ENCODE peak calls at places on chromosomes 5 and 9, in five cellular contexts. Y is HepG2, B is SK-N-SH, D is HCT116, W is GM12878. O is an unnamed sample.

GRCh38 chr5:134070979-134071849 is 43.3 kb upstream of the TCF7 start:
- DNase-seq in Y (peak), B (no peak), D (no peak), W (peak), O (no peak)

GRCh38 chr5:160045004-160045403 is 36.1 kb downstream of the TTC1 start:
- DNase-seq in Y (no peak), B (no peak), D (no peak), W (no peak), O (no peak)

GRCh38 chr5:143033535-143034260 is 263.5 kb downstream of the ARHGAP26 start:
- DNase-seq in Y (no peak), B (no peak), D (peak), W (no peak), O (no peak)

GRCh38 chr5:10421841-10422691 is 19.6 kb upstream of the ROPN1L start:
- DNase-seq in Y (no peak), B (no peak), D (no peak), W (no peak), O (no peak)

GRCh38 chr5:39892708-39893107 is 467.9 kb upstream of the DAB2 start:
- DNase-seq in Y (no peak), B (no peak), D (no peak), W (no peak), O (no peak)

GRCh38 chr9:36765468-36766341 is 193.0 kb downstream of the MELK start:
- DNase-seq in Y (peak), B (peak), D (peak), W (peak), O (peak)

GRCh38 chr5:2029206-2029605 is 146.5 kb upstream of the IRX4 start:
- DNase-seq in Y (no peak), B (no peak), D (no peak), W (no peak), O (no peak)

GRCh38 chr9:77820293-77820954 is 172.3 kb upstream of the GNA14 start:
- DNase-seq in Y (no peak), B (no peak), D (no peak), W (no peak), O (peak)

GRCh38 chr5:137741718-137742117 is 5.8 kb upstream of the KLHL3 start:
- DNase-seq in Y (peak), B (no peak), D (no peak), W (no peak), O (no peak)

GRCh38 chr5:76690704-76691469 is 25.0 kb upstream of the F2R start:
- DNase-seq in Y (peak), B (no peak), D (no peak), W (no peak), O (no peak)

GRCh38 chr9:95270790-95271189 is 46.7 kb downstream of the FANCC start:
- DNase-seq in Y (no peak), B (no peak), D (no peak), W (no peak), O (no peak)

GRCh38 chr5:139700711-139701693 is 52.9 kb downstream of the CXXC5 start:
- DNase-seq in Y (peak), B (peak), D (no peak), W (no peak), O (peak)

GRCh38 chr5:77871946-77872345 is 95.8 kb upstream of the TBCA start:
- DNase-seq in Y (no peak), B (no peak), D (no peak), W (no peak), O (no peak)

GRCh38 chr5:79845448-79846197 is 145.4 kb downstream of the MTX3 start:
- DNase-seq in Y (no peak), B (no peak), D (peak), W (no peak), O (peak)

GRCh38 chr5:8829322-8830029 is 716.4 kb downstream of the SEMA5A start:
- DNase-seq in Y (no peak), B (no peak), D (no peak), W (no peak), O (no peak)

GRCh38 chr5:131265318-131265803 is 1.5 kb downstream of the CDC42SE2 start:
- DNase-seq in Y (peak), B (peak), D (peak), W (no peak), O (peak)

GRCh38 chr9:13064060-13064459 is 215.4 kb downstream of the MPDZ start:
- DNase-seq in Y (no peak), B (no peak), D (no peak), W (no peak), O (no peak)

GRCh38 chr5:11139471-11139870 is 378.4 kb upstream of the DAP start:
- DNase-seq in Y (no peak), B (no peak), D (no peak), W (no peak), O (no peak)

GRCh38 chr5:151213803-151214613 is 9.9 kb downstream of the CCDC69 start:
- DNase-seq in Y (peak), B (no peak), D (no peak), W (peak), O (peak)

GRCh38 chr9:111483862-111484563 is at the start of gene ECPAS:
- DNase-seq in Y (peak), B (peak), D (peak), W (no peak), O (peak)

GRCh38 chr5:180354966-180355365 is 1.8 kb upstream of the GFPT2 start:
- DNase-seq in Y (no peak), B (no peak), D (no peak), W (no peak), O (no peak)

GRCh38 chr5:180353963-180354574 is 933 bp upstream of the GFPT2 start:
- DNase-seq in Y (no peak), B (no peak), D (no peak), W (no peak), O (no peak)

GRCh38 chr5:180360078-180360957 is 7.2 kb upstream of the GFPT2 start:
- DNase-seq in Y (no peak), B (no peak), D (no peak), W (no peak), O (no peak)

GRCh38 chr5:180358694-180359093 is 5.6 kb upstream of the GFPT2 start:
- DNase-seq in Y (no peak), B (no peak), D (no peak), W (no peak), O (no peak)

DNA sequence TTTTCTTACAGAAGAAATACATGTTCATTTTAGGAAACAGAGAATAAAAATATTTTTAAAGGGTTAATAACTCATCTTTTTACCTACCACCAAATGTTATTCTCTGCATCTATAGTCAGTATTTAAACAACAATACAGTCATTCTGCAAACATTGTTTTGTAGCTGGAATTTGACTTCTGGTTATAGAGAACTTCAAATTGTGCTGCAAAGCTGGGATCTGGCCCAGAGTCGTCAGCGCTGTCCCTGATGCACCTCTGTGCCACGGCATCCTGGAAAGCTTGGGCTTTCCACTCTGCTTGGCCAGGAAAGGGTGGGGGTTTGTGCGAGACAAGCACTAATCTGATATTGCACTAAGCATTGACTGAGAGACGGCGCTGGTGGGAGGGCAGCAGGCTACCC is 5.0 kb upstream of the GFPT2 start:
- DNase-seq in Y (no peak), B (no peak), D (no peak), W (no peak), O (no peak)
- TF ChIP-seq ZBTB33 in Y (no peak), B (no peak), D (no peak), W (no peak), O (no peak)

GRCh38 chr5:176644878-176645670 is 2.2 kb upstream of the TSPAN17 start:
- DNase-seq in Y (no peak), B (no peak), D (no peak), W (no peak), O (peak)

GRCh38 chr5:176644294-176644693 is 3.0 kb upstream of the TSPAN17 start:
- DNase-seq in Y (no peak), B (no peak), D (no peak), W (no peak), O (no peak)

GRCh38 chr5:176642675-176643490 is 4.4 kb upstream of the TSPAN17 start:
- DNase-seq in Y (no peak), B (no peak), D (no peak), W (no peak), O (no peak)

GRCh38 chr5:176646049-176646706 is 1.1 kb upstream of the TSPAN17 start:
- DNase-seq in Y (no peak), B (no peak), D (no peak), W (no peak), O (peak)

DNA sequence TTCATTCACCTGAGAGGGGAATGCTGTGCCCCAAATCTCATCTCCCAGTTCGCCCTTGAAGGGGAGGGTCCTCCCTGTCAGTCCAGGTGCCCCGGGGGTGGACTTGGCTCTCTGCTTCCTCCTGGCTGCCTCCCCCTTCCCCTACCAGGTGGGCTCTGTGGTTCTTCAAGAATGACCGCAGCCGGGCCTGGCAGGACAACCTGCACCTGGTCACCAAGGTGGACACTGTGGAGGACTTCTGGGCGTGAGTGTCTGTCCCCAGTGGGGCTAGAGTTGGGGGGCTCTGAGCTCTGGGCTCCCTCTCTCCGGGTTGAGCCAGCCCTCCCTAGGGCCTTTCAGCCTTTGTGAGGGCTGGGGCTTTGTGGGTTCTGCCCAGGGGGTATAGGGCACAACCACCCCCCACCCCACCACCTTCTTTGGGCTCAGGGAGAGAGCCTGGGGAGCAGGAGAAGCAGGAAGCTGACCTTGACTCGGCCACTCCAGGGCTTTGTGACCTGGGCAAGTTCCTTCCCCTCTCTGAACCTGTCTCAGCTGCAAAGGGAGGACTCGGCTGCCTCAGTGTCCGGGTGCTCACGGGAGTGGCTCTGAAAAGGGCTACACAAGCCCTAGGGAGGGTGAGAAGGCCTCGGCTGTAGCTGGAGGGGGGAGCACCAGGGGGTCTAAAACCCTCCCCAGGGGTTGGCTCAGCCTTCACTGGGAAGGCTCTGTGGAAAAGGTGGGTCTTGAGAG is 3.6 kb upstream of the TSPAN17 start:
- DNase-seq in Y (no peak), B (no peak), D (no peak), W (no peak), O (no peak)
- TF ChIP-seq ZBTB33 in Y (no peak), B (no peak), D (no peak), W (no peak), O (no peak)

DNA sequence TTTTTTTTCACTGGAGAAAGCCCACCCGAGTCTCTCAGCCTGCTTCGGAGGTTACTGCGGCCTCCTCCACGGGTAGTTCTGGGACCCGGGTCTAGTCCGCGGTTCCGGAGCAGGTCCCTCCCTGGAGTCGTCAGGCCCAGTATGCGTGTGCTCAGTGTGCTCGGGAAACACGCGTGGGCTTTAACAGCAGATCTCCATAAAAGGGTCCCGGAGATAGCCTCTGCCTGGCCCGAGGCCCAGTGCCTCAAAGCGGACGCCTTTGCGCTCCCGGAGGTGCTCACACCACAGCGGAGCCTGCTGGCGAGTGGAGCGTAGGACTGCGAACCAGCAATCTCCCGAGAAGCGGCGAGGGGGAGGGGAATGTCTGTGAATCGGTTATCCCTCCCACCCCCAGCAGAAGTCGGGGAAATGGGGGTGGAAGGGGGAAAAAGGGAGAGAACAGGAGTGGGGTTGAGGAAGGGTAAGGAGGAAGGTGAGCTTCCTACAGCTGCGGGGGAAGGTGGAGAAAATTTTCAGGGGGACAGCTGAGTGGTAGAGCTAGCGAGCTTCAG is 28.7 kb downstream of the CDKN2A start:
- DNase-seq in Y (peak), B (peak), D (no peak), W (no peak), O (no peak)
- TF ChIP-seq ZBTB33 in Y (no peak), B (no peak), D (no peak), W (no peak), O (no peak)

GRCh38 chr9:113579270-113580040 is 115.9 kb downstream of the RGS3 start:
- DNase-seq in Y (no peak), B (peak), D (no peak), W (no peak), O (no peak)

GRCh38 chr9:113581865-113582697 is 118.6 kb downstream of the RGS3 start:
- DNase-seq in Y (no peak), B (peak), D (no peak), W (peak), O (no peak)

GRCh38 chr9:113578877-113579269 is 115.3 kb downstream of the RGS3 start:
- DNase-seq in Y (no peak), B (peak), D (peak), W (peak), O (peak)

GRCh38 chr9:113580954-113581311 is 117.4 kb downstream of the RGS3 start:
- DNase-seq in Y (no peak), B (peak), D (no peak), W (no peak), O (no peak)

DNA sequence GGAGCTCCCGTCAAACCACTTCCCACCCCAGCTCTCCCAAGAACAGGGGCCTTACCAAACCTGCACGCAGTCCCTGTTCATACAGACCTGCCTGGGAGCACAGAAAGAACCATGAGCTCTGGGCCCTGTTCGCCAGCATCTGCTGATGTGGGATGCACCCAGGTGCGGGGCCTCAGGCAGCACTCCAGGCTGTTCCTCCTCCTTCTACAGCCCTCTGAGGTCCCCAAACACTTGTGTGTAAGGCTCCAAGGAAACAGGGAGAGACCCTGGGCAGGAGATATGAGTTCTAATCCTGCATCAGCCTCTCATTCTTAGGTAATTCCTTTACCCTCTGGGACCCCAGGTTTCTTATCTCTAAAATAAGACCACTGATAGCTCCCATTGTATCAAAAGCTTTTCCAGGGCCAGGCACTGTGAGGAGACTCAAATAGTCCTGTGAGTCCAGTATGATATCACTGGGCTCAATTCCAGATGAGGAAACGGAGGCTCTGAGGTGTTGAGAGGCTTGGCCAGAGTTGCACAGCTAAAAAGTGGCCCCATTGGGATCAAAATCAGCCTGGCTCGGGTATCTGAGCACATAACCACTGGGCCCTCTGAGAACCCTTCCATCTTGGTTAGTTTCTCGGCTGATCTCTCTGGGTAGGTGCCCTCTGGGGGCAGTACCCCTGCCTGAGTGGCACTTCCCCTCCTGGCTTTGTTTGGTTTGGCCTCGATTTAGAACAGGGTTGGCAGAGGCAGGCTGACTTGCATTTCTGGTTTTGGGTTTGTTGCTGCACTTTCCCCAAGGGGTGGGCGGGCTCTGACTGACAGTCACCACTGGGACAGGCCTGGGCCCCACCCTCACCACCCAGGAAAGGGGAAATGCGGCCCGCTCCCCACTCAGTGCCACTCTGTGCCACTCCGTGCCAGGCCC is 116.8 kb downstream of the RGS3 start:
- DNase-seq in Y (no peak), B (no peak), D (no peak), W (peak), O (no peak)
- TF ChIP-seq ZBTB33 in Y (no peak), B (no peak), D (no peak), W (no peak), O (no peak)

GRCh38 chr9:105413486-105414068 is 34.3 kb upstream of the FSD1L start:
- DNase-seq in Y (peak), B (peak), D (peak), W (no peak), O (no peak)
- TF ChIP-seq ZBTB33 in Y (no peak), B (no peak), D (no peak), W (no peak), O (no peak)

GRCh38 chr9:93552923-93553322 is 23.5 kb upstream of the PHF2 start:
- DNase-seq in Y (no peak), B (no peak), D (no peak), W (no peak), O (no peak)
- TF ChIP-seq ZBTB33 in Y (no peak), B (no peak), D (no peak), W (no peak), O (no peak)

DNA sequence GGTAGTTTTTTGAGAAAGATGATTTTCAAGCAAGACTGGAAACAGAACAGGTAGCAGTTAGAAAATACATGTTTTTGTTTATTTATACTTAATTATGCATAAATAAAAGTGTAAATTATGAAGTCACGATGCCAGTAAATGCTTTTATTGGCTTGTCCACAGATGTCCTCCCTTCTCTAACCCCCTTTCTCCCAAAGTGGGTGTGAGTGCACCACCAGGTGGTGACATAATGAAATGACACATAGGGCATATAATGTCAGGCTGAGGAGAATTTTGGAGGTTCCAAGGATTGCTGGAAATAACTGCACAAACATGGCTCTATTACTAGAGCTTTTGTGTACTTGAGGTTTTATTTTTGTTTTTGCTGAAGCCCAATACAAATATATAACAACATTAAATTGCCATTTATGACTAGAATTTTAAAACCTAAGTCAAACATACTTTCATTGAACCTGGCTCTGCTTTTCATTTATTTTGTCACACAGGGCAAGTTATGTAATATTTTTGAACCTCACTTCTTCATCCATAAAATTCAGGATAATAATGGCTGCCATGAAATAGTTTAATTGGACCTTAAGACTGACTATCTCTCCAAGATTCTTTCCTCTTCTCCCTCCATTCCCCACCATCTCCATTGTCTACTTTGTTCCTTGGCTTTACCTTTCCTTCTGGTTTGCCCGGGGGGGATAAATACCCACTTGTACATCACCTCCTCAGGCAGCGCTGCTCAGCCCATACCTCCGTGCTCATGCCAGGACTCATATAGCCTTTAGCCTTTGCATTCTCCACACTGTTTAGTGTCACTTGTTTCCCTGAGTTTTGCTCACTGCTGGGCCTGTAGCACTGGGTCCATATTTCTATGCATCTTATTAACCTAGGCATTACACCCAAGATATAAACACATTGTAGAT is 168.8 kb downstream of the PDE4D start:
- DNase-seq in Y (peak), B (peak), D (peak), W (no peak), O (peak)
- TF ChIP-seq ZBTB33 in Y (no peak), B (no peak), D (no peak), W (no peak), O (no peak)

GRCh38 chr5:141848771-141849370 is 29.3 kb downstream of the PCDH1 start:
- DNase-seq in Y (peak), B (no peak), D (no peak), W (no peak), O (peak)
- TF ChIP-seq ZBTB33 in Y (no peak), B (no peak), D (peak), W (no peak), O (no peak)

DNA sequence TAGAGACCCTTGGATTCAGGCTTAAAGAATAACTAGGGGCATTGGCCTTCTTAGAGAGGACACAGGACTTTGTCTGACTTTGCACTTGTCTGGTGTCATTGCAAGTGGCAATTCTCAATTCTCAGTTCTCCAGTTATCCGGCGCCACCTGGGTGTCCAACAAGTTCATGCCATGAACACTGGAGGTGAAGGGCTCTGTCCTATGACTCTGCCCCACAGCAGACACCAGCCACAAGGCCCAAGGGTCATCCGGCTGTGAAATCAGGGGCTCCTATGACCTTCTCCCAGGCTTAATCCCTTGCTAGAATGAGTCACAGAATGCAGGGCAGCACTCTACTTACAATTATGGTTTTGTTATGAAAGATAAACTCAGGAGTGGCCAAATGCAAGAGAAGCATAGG is 391.9 kb downstream of the GADD45G start:
- DNase-seq in Y (peak), B (no peak), D (no peak), W (no peak), O (no peak)
- TF ChIP-seq ZBTB33 in Y (no peak), B (no peak), D (no peak), W (no peak), O (no peak)

O was measured in K562.